ENCODE peak calls at places on chromosomes 6 and 20, in six cellular contexts. One of them, this sample, is unnamed. For H3K4me1, the result is how much of the 10 kb centered on the place peaks cover.

GRCh38 chr6:12077021-12077420 is 64.9 kb downstream of the HIVEP1 start:
- DNase-seq in adipocyte: no peak
- DNase-seq in cardiac muscle cell: no peak
- DNase-seq in neural progenitor cell: no peak
- DNase-seq in adrenal gland: no peak
- DNase-seq in BE2C: no peak
- DNase-seq in this sample: no peak

GRCh38 chr20:42795399-42795798 is 394.3 kb downstream of the PTPRT start:
- DNase-seq in adipocyte: no peak
- DNase-seq in cardiac muscle cell: no peak
- DNase-seq in neural progenitor cell: no peak
- DNase-seq in adrenal gland: no peak
- DNase-seq in BE2C: no peak
- DNase-seq in this sample: no peak

GRCh38 chr20:54742193-54742592 is 266.8 kb downstream of the DOK5 start:
- DNase-seq in adipocyte: no peak
- DNase-seq in cardiac muscle cell: no peak
- DNase-seq in neural progenitor cell: no peak
- DNase-seq in adrenal gland: no peak
- DNase-seq in BE2C: no peak
- DNase-seq in this sample: no peak

GRCh38 chr20:14622796-14623195 is 285.4 kb upstream of the FLRT3 start:
- DNase-seq in adipocyte: peak
- DNase-seq in cardiac muscle cell: no peak
- DNase-seq in neural progenitor cell: no peak
- DNase-seq in adrenal gland: peak
- DNase-seq in BE2C: peak
- DNase-seq in this sample: peak

GRCh38 chr6:34924831-34925613 is 36.0 kb downstream of the ANKS1A start:
- DNase-seq in adipocyte: no peak
- DNase-seq in cardiac muscle cell: no peak
- DNase-seq in neural progenitor cell: no peak
- DNase-seq in adrenal gland: no peak
- DNase-seq in BE2C: no peak
- DNase-seq in this sample: no peak

GRCh38 chr20:4828830-4829493 is 107.3 kb downstream of the PRND start:
- DNase-seq in adipocyte: no peak
- DNase-seq in cardiac muscle cell: no peak
- DNase-seq in neural progenitor cell: no peak
- DNase-seq in adrenal gland: no peak
- DNase-seq in BE2C: no peak
- DNase-seq in this sample: no peak

GRCh38 chr6:157525918-157526425 is 145.0 kb downstream of the ZDHHC14 start:
- DNase-seq in adipocyte: no peak
- DNase-seq in cardiac muscle cell: no peak
- DNase-seq in neural progenitor cell: no peak
- DNase-seq in adrenal gland: no peak
- DNase-seq in BE2C: no peak
- DNase-seq in this sample: no peak

GRCh38 chr20:48737463-48738093 is 90.2 kb downstream of the PREX1 start:
- DNase-seq in adipocyte: no peak
- DNase-seq in cardiac muscle cell: no peak
- DNase-seq in neural progenitor cell: peak
- DNase-seq in adrenal gland: no peak
- DNase-seq in BE2C: no peak
- DNase-seq in this sample: no peak

GRCh38 chr6:3382399-3383279 is 74.2 kb downstream of the SLC22A23 start:
- DNase-seq in adipocyte: no peak
- DNase-seq in cardiac muscle cell: no peak
- DNase-seq in neural progenitor cell: no peak
- DNase-seq in adrenal gland: no peak
- DNase-seq in BE2C: no peak
- DNase-seq in this sample: peak

GRCh38 chr6:80541186-80541585 is 434.7 kb downstream of the BCKDHB start:
- DNase-seq in adipocyte: peak
- DNase-seq in cardiac muscle cell: no peak
- DNase-seq in neural progenitor cell: no peak
- DNase-seq in adrenal gland: no peak
- DNase-seq in BE2C: no peak
- DNase-seq in this sample: no peak

GRCh38 chr6:76876922-76877553 is 586.3 kb downstream of the HTR1B start:
- DNase-seq in adipocyte: no peak
- DNase-seq in cardiac muscle cell: peak
- DNase-seq in neural progenitor cell: peak
- DNase-seq in adrenal gland: peak
- DNase-seq in BE2C: peak
- DNase-seq in this sample: peak

GRCh38 chr6:133348846-133349245 is 107.7 kb downstream of the EYA4 start:
- DNase-seq in adipocyte: no peak
- DNase-seq in cardiac muscle cell: no peak
- DNase-seq in neural progenitor cell: no peak
- DNase-seq in adrenal gland: no peak
- DNase-seq in BE2C: no peak
- DNase-seq in this sample: no peak

GRCh38 chr6:159125977-159126376 is 43.2 kb upstream of the FNDC1 start:
- DNase-seq in adipocyte: no peak
- DNase-seq in cardiac muscle cell: peak
- DNase-seq in neural progenitor cell: no peak
- DNase-seq in adrenal gland: peak
- DNase-seq in BE2C: no peak
- DNase-seq in this sample: no peak

GRCh38 chr6:166167801-166168615 is at the start of gene TBXT:
- DNase-seq in adipocyte: no peak
- DNase-seq in cardiac muscle cell: no peak
- DNase-seq in neural progenitor cell: peak
- DNase-seq in adrenal gland: no peak
- DNase-seq in BE2C: peak
- DNase-seq in this sample: no peak

DNA sequence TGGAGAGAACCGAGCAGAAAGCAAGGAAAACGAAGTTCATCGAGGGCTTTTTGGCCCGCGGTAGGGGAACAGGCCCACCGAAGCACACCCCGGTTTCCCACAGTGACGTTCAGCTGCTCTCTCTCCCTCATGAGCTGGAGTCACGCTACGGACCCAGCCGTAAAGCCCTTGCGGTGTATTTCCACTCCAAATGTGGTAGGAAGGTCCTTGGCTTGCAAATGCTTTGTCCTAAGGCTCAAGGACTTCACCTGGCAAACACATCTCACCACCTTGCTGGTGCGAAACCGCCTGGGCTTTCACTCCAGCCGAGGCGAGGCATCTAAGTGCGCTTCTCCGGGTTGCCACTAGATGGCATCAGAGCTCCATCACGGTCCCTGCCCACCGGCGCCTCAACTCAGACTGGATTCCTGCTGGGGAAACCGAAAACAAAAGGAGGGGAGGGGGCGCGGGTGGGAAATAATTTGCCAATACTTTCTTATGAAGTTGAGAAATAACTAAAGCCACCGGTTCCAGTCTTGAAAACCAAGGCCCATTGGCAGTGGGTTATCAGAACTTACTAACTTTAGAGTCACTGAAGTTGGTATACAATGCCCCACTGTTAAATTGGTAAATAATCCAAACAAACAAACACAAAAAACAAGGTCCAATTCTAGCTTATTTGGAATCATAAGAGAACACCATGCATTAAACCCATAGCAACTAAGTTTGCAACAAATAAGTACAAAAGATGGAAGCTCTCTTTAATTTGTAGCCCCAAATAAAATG is 13.4 kb upstream of the FOXC1 start:
- DNase-seq in adipocyte: peak
- DNase-seq in cardiac muscle cell: peak
- DNase-seq in neural progenitor cell: peak
- DNase-seq in adrenal gland: peak
- DNase-seq in BE2C: peak
- DNase-seq in this sample: peak
- H3K4me3 ChIP-seq in adipocyte: peak
- H3K4me3 ChIP-seq in cardiac muscle cell: no peak
- H3K4me3 ChIP-seq in neural progenitor cell: no peak
- H3K4me3 ChIP-seq in adrenal gland: no peak
- H3K4me3 ChIP-seq in BE2C: peak
- H3K4me3 ChIP-seq in this sample: no peak

GRCh38 chr20:62367136-62367482 is at the start of gene LAMA5:
- DNase-seq in adipocyte: peak
- DNase-seq in cardiac muscle cell: peak
- DNase-seq in neural progenitor cell: peak
- DNase-seq in adrenal gland: peak
- DNase-seq in BE2C: peak
- DNase-seq in this sample: peak

GRCh38 chr20:62364911-62365736 is 2.0 kb downstream of the LAMA5 start:
- DNase-seq in adipocyte: no peak
- DNase-seq in cardiac muscle cell: no peak
- DNase-seq in neural progenitor cell: no peak
- DNase-seq in adrenal gland: peak
- DNase-seq in BE2C: peak
- DNase-seq in this sample: no peak

GRCh38 chr20:62367483-62368302 is 581 bp upstream of the LAMA5 start:
- DNase-seq in adipocyte: no peak
- DNase-seq in cardiac muscle cell: peak
- DNase-seq in neural progenitor cell: peak
- DNase-seq in adrenal gland: peak
- DNase-seq in BE2C: peak
- DNase-seq in this sample: no peak

GRCh38 chr20:62365814-62366369 is 1.2 kb downstream of the LAMA5 start:
- DNase-seq in adipocyte: no peak
- DNase-seq in cardiac muscle cell: peak
- DNase-seq in neural progenitor cell: peak
- DNase-seq in adrenal gland: peak
- DNase-seq in BE2C: peak
- DNase-seq in this sample: peak

GRCh38 chr20:62366370-62367135 is 559 bp downstream of the LAMA5 start:
- DNase-seq in adipocyte: peak
- DNase-seq in cardiac muscle cell: peak
- DNase-seq in neural progenitor cell: peak
- DNase-seq in adrenal gland: peak
- DNase-seq in BE2C: peak
- DNase-seq in this sample: peak
- H3K4me1 ChIP-seq in adipocyte: under half
- H3K4me1 ChIP-seq in cardiac muscle cell: half or more
- H3K4me1 ChIP-seq in neural progenitor cell: half or more
- H3K4me1 ChIP-seq in adrenal gland: half or more
- H3K4me1 ChIP-seq in BE2C: under half
- H3K4me1 ChIP-seq in this sample: half or more

GRCh38 chr6:99602519-99603420 is 3.9 kb upstream of the PRDM13 start:
- DNase-seq in adipocyte: no peak
- DNase-seq in cardiac muscle cell: no peak
- DNase-seq in neural progenitor cell: peak
- DNase-seq in adrenal gland: no peak
- DNase-seq in BE2C: no peak
- DNase-seq in this sample: no peak

GRCh38 chr6:99603421-99604160 is 3.0 kb upstream of the PRDM13 start:
- DNase-seq in adipocyte: peak
- DNase-seq in cardiac muscle cell: peak
- DNase-seq in neural progenitor cell: peak
- DNase-seq in adrenal gland: peak
- DNase-seq in BE2C: no peak
- DNase-seq in this sample: no peak

GRCh38 chr6:99605911-99606669 is 543 bp upstream of the PRDM13 start:
- DNase-seq in adipocyte: no peak
- DNase-seq in cardiac muscle cell: no peak
- DNase-seq in neural progenitor cell: no peak
- DNase-seq in adrenal gland: no peak
- DNase-seq in BE2C: no peak
- DNase-seq in this sample: no peak

GRCh38 chr6:99605074-99605726 is 1.4 kb upstream of the PRDM13 start:
- DNase-seq in adipocyte: no peak
- DNase-seq in cardiac muscle cell: no peak
- DNase-seq in neural progenitor cell: peak
- DNase-seq in adrenal gland: no peak
- DNase-seq in BE2C: no peak
- DNase-seq in this sample: no peak

DNA sequence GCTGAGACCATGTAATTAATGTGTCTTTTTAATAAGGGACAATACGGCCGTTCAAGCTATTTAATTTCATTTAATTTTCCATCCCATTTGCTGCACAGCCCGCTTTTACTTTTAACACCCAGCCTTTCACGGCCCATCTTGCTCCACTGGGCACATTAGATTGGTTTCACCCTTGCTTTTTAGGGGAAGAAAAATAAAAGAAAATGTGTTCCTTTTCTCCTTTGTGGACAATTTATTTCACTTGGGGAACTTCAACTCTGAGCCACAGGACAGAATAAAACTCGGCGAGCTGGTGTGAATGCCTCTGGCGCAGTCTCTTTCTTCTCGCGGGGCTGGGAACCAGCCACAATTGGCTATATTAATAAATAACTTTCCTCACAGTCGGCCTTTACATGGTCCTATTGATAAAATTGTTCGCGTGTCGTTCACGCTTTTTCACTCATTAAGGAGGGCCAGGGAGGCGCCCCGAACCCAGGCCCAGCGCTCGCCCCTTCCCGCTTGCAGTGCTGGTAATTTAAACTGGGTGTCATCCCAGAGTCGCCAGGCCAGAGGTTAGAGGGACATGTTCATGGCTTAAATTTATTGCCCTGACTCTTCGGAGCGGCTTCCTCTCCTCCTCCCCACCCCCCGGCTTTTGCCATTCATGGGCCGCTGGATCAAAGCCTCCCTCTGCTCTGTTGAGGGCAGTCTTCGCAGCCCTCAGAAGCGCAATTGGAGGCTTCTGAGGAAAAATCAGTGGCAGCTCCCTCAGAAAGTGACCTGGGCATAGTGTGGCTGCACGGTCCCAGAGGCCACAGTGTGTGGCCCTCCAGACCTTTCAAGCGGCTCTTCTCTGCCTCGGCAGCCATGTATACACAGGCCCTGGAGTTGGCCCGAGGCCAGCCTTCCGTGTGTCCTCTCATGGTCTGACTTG is 2.2 kb upstream of the PRDM13 start:
- DNase-seq in adipocyte: no peak
- DNase-seq in cardiac muscle cell: no peak
- DNase-seq in neural progenitor cell: peak
- DNase-seq in adrenal gland: no peak
- DNase-seq in BE2C: no peak
- DNase-seq in this sample: no peak
- H3K4me3 ChIP-seq in adipocyte: peak
- H3K4me3 ChIP-seq in cardiac muscle cell: peak
- H3K4me3 ChIP-seq in neural progenitor cell: peak
- H3K4me3 ChIP-seq in adrenal gland: peak
- H3K4me3 ChIP-seq in BE2C: no peak
- H3K4me3 ChIP-seq in this sample: no peak

GRCh38 chr6:41568585-41569384 is 22.6 kb downstream of the FOXP4 start:
- DNase-seq in adipocyte: no peak
- DNase-seq in cardiac muscle cell: peak
- DNase-seq in neural progenitor cell: no peak
- DNase-seq in adrenal gland: no peak
- DNase-seq in BE2C: no peak
- DNase-seq in this sample: no peak

GRCh38 chr6:41564448-41565142 is 18.4 kb downstream of the FOXP4 start:
- DNase-seq in adipocyte: no peak
- DNase-seq in cardiac muscle cell: no peak
- DNase-seq in neural progenitor cell: no peak
- DNase-seq in adrenal gland: no peak
- DNase-seq in BE2C: no peak
- DNase-seq in this sample: no peak

GRCh38 chr6:41568202-41568584 is 22.0 kb downstream of the FOXP4 start:
- DNase-seq in adipocyte: no peak
- DNase-seq in cardiac muscle cell: no peak
- DNase-seq in neural progenitor cell: no peak
- DNase-seq in adrenal gland: no peak
- DNase-seq in BE2C: no peak
- DNase-seq in this sample: no peak

GRCh38 chr6:41565701-41566100 is 19.5 kb downstream of the FOXP4 start:
- DNase-seq in adipocyte: no peak
- DNase-seq in cardiac muscle cell: no peak
- DNase-seq in neural progenitor cell: no peak
- DNase-seq in adrenal gland: no peak
- DNase-seq in BE2C: no peak
- DNase-seq in this sample: no peak

GRCh38 chr6:41566961-41567360 is 20.8 kb downstream of the FOXP4 start:
- DNase-seq in adipocyte: no peak
- DNase-seq in cardiac muscle cell: no peak
- DNase-seq in neural progenitor cell: no peak
- DNase-seq in adrenal gland: no peak
- DNase-seq in BE2C: no peak
- DNase-seq in this sample: no peak
- H3K4me1 ChIP-seq in adipocyte: under half
- H3K4me1 ChIP-seq in cardiac muscle cell: under half
- H3K4me1 ChIP-seq in neural progenitor cell: half or more
- H3K4me1 ChIP-seq in adrenal gland: under half
- H3K4me1 ChIP-seq in BE2C: under half
- H3K4me1 ChIP-seq in this sample: under half

This sample was measured in Caco-2.